ENCODE peak calls at places on chromosomes 2 and 18, in nine cellular contexts. C, P, U, D, Q, T, Y, E and M are unnamed samples.

GRCh38 chr2:95297088-95297487 is at the start of gene KCNIP3:
- DNase-seq in C (no peak), P (peak; percentile 52), U (peak; percentile 72), D (no peak), Q (no peak), T (no peak), Y (no peak), E (no peak), M (peak; percentile 61)

GRCh38 chr2:205758051-205758450 is 75.8 kb downstream of the NRP2 start:
- DNase-seq in C (no peak), P (no peak), U (no peak), D (no peak), Q (no peak), T (peak; percentile 72), Y (peak; percentile 82), E (peak; percentile 58), M (no peak)

GRCh38 chr2:99680946-99681345 is 191.1 kb upstream of the REV1 start:
- DNase-seq in C (no peak), P (no peak), U (no peak), D (no peak), Q (no peak), T (no peak), Y (peak; percentile 83), E (no peak), M (no peak)

GRCh38 chr18:48868468-48869466 is 82.0 kb downstream of the SMAD7 start:
- DNase-seq in C (no peak), P (no peak), U (no peak), D (no peak), Q (no peak), T (no peak), Y (peak; percentile 93), E (no peak), M (peak; percentile 37)

GRCh38 chr2:148020036-148020357 is 540 bp downstream of the ORC4 start:
- DNase-seq in C (no peak), P (no peak), U (no peak), D (no peak), Q (no peak), T (no peak), Y (peak; percentile 49), E (no peak), M (no peak)

GRCh38 chr2:212649646-212650045 is 111.0 kb upstream of the ERBB4 start:
- DNase-seq in C (no peak), P (no peak), U (no peak), D (no peak), Q (no peak), T (no peak), Y (no peak), E (no peak), M (no peak)

GRCh38 chr2:8511868-8512612 is 169.8 kb upstream of the ID2 start:
- DNase-seq in C (no peak), P (no peak), U (no peak), D (no peak), Q (no peak), T (no peak), Y (peak; percentile 97), E (no peak), M (no peak)

GRCh38 chr2:240957656-240958365 is 40.6 kb upstream of the SNED1 start:
- DNase-seq in C (no peak), P (no peak), U (no peak), D (no peak), Q (no peak), T (peak; percentile 63), Y (peak; percentile 89), E (no peak), M (peak; percentile 21)

GRCh38 chr2:189191766-189192165 is 12.2 kb upstream of the COL5A2 start:
- DNase-seq in C (no peak), P (no peak), U (no peak), D (no peak), Q (no peak), T (no peak), Y (peak; percentile 81), E (no peak), M (no peak)

GRCh38 chr2:120863661-120864320 is 128.1 kb downstream of the GLI2 start:
- DNase-seq in C (peak; percentile 60), P (no peak), U (peak; percentile 40), D (no peak), Q (no peak), T (no peak), Y (peak; percentile 95), E (no peak), M (peak; percentile 51)

GRCh38 chr2:168033966-168034365 is 213.4 kb downstream of the STK39 start:
- DNase-seq in C (no peak), P (no peak), U (no peak), D (no peak), Q (no peak), T (no peak), Y (no peak), E (no peak), M (no peak)

GRCh38 chr2:108607706-108608301 is 73.5 kb downstream of the LIMS1 start:
- DNase-seq in C (no peak), P (peak; percentile 70), U (no peak), D (peak; percentile 65), Q (no peak), T (no peak), Y (no peak), E (peak; percentile 39), M (peak; percentile 65)

GRCh38 chr2:176753752-176754474 is 458.7 kb upstream of the HNRNPA3 start:
- DNase-seq in C (no peak), P (no peak), U (no peak), D (no peak), Q (no peak), T (no peak), Y (no peak), E (no peak), M (no peak)

GRCh38 chr2:176752295-176752694 is 460.3 kb upstream of the HNRNPA3 start:
- DNase-seq in C (no peak), P (no peak), U (no peak), D (no peak), Q (no peak), T (no peak), Y (no peak), E (no peak), M (no peak)

GRCh38 chr2:176751828-176752227 is 460.8 kb upstream of the HNRNPA3 start:
- DNase-seq in C (no peak), P (no peak), U (no peak), D (no peak), Q (no peak), T (no peak), Y (no peak), E (no peak), M (no peak)

GRCh38 chr2:176753205-176753604 is 459.4 kb upstream of the HNRNPA3 start:
- DNase-seq in C (no peak), P (no peak), U (no peak), D (no peak), Q (no peak), T (no peak), Y (no peak), E (no peak), M (no peak)

GRCh38 chr2:176751314-176751713 is 461.3 kb upstream of the HNRNPA3 start:
- DNase-seq in C (no peak), P (no peak), U (no peak), D (no peak), Q (no peak), T (no peak), Y (no peak), E (no peak), M (no peak)
- H3K4me3 ChIP-seq in C (no peak overlapping the region), P (no peak overlapping the region), U (no peak overlapping the region), D (no peak overlapping the region), Q (no peak overlapping the region), T (no peak overlapping the region), Y (no peak overlapping the region), E (no peak overlapping the region), M (no peak overlapping the region)

GRCh38 chr2:237485304-237485703 is 1.7 kb upstream of the MLPH start:
- DNase-seq in C (no peak), P (no peak), U (no peak), D (no peak), Q (no peak), T (no peak), Y (no peak), E (no peak), M (no peak)
- H3K4me3 ChIP-seq in C (peak overlapping the region; percentile 53), P (no peak overlapping the region), U (no peak overlapping the region), D (no peak overlapping the region), Q (no peak overlapping the region), T (no peak overlapping the region), Y (peak overlapping the region; percentile 4), E (no peak overlapping the region), M (no peak overlapping the region)

DNA sequence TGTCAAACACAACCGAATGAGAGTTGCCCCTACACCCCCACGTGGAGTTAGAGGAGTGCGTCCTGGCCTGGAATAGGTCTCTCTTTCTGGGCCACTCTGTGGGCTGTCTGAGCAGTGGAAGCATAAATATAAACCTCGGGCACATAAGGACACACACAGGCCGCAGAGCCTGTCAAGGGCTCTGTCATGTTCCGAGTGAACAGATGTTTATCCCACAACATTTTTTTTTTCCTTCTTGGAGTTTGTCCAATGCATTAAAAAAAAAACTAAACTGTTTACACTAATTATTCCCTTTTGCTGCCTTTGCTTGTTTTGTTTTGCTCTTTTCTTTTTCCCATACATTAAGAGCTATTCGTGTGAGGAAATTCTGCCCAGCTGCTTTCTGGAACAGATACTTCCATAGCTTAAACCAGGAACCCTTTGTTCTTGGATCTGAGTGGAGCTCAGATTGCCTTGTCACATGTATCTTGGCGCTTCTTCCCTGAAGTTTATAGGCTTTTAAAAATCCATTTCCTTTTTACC is 228.3 kb upstream of the FOSL2 start:
- DNase-seq in C (no peak), P (no peak), U (no peak), D (no peak), Q (no peak), T (no peak), Y (no peak), E (peak; percentile 42), M (no peak)
- H3K4me3 ChIP-seq in C (no peak overlapping the region), P (no peak overlapping the region), U (no peak overlapping the region), D (no peak overlapping the region), Q (no peak overlapping the region), T (no peak overlapping the region), Y (no peak overlapping the region), E (no peak overlapping the region), M (no peak overlapping the region)

GRCh38 chr2:102522169-102522568 is 49.1 kb downstream of the SLC9A4 start:
- DNase-seq in C (no peak), P (no peak), U (no peak), D (no peak), Q (no peak), T (no peak), Y (no peak), E (no peak), M (no peak)

GRCh38 chr2:102522890-102523289 is 49.9 kb downstream of the SLC9A4 start:
- DNase-seq in C (no peak), P (no peak), U (no peak), D (no peak), Q (peak; percentile 6), T (no peak), Y (no peak), E (no peak), M (no peak)

GRCh38 chr2:102518170-102518569 is 45.1 kb downstream of the SLC9A4 start:
- DNase-seq in C (no peak), P (no peak), U (no peak), D (no peak), Q (no peak), T (no peak), Y (no peak), E (no peak), M (no peak)

GRCh38 chr2:102520801-102521200 is 47.8 kb downstream of the SLC9A4 start:
- DNase-seq in C (no peak), P (no peak), U (no peak), D (no peak), Q (no peak), T (no peak), Y (no peak), E (no peak), M (no peak)

DNA sequence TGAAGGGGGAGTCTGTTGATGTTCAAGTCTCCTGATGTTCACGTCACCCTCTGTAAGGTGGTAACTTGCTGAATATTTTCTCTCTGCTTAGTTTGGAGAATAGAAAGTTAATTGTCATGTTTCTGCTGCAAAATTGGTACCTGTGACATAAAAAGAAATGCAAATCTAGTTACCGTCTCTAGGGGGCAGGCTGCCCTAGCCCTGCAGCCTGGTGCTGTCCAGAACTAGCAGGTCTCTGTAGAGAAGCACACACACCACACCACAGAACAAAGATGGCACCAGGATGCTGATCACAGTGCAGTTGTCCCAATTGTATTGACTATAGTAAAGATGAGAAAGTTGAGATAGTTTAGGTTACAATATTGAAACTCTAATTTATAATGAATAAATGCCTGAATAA is 47.0 kb downstream of the SLC9A4 start:
- DNase-seq in C (no peak), P (peak; percentile 56), U (no peak), D (no peak), Q (no peak), T (no peak), Y (no peak), E (peak; percentile 4), M (peak; percentile 47)
- H3K4me3 ChIP-seq in C (no peak overlapping the region), P (no peak overlapping the region), U (no peak overlapping the region), D (no peak overlapping the region), Q (no peak overlapping the region), T (no peak overlapping the region), Y (no peak overlapping the region), E (no peak overlapping the region), M (no peak overlapping the region)